ENCODE peak calls at places on chromosomes 7 and 10, in five cellular contexts. C is NCI-H1436, U is fibroblast of lung, K is SJSA1, J is GM04503. L is an unnamed sample.

GRCh38 chr7:6015917-6016652 is 7.0 kb downstream of the AIMP2 start:
- DNase-seq in J (peak; percentile 92), U (peak; percentile 76), C (peak; percentile 16), K (peak; percentile 13), L (peak; percentile 94)

GRCh38 chr10:20623561-20623960 is 273.6 kb downstream of the NEBL start:
- DNase-seq in C (no peak), J (no peak), K (no peak), U (no peak), L (no peak)

GRCh38 chr10:24150853-24151252 is 58.1 kb upstream of the KIAA1217 start:
- DNase-seq in U (no peak), J (no peak), K (no peak), C (no peak), L (no peak)

GRCh38 chr7:80277434-80278427 is 143.1 kb downstream of the GNAI1 start:
- DNase-seq in K (peak; percentile 59), U (peak; percentile 59), C (no peak), J (peak; percentile 38), L (peak; percentile 14)

GRCh38 chr10:114151486-114151885 is 22.5 kb downstream of the CCDC186 start:
- DNase-seq in K (peak; percentile 60), C (no peak), J (peak; percentile 58), U (peak; percentile 93), L (no peak)

GRCh38 chr10:17733620-17734019 is 18.4 kb upstream of the TMEM236 start:
- DNase-seq in J (no peak), C (no peak), K (no peak), U (no peak), L (no peak)

GRCh38 chr7:107047902-107048782 is 3.6 kb downstream of the PRKAR2B start:
- DNase-seq in K (no peak), J (no peak), C (no peak), U (peak; percentile 46), L (no peak)

GRCh38 chr7:98133181-98133580 is 26.5 kb downstream of the LMTK2 start:
- DNase-seq in K (no peak), C (no peak), J (no peak), U (peak; percentile 27), L (no peak)

GRCh38 chr10:8054498-8055407 is at the start of gene GATA3:
- DNase-seq in C (no peak), J (no peak), K (peak; percentile 64), U (peak; percentile 81), L (no peak)

GRCh38 chr7:28778781-28779180 is 179.3 kb downstream of the TRIL start:
- DNase-seq in U (no peak), J (no peak), K (no peak), C (no peak), L (no peak)

GRCh38 chr7:48259463-48260280 is 88.4 kb downstream of the ABCA13 start:
- DNase-seq in U (peak; percentile 23), K (no peak), C (no peak), J (no peak), L (no peak)

GRCh38 chr10:34498821-34499220 is 316.3 kb downstream of the PARD3 start:
- DNase-seq in C (no peak), K (no peak), U (no peak), J (no peak), L (no peak)

GRCh38 chr7:157438121-157439025 is 101.6 kb downstream of the DNAJB6 start:
- DNase-seq in J (no peak), C (no peak), U (no peak), K (no peak), L (no peak)

GRCh38 chr10:71001470-71001869 is 113.1 kb upstream of the PCBD1 start:
- DNase-seq in J (no peak), C (no peak), U (peak; percentile 5), K (no peak), L (no peak)